ENCODE peak calls at places on chromosomes 3 and 15, in six cellular contexts. W, S, H, N, X and M are unnamed samples.

GRCh38 chr3:43858052-43858701 is 167.4 kb downstream of the ABHD5 start:
- DNase-seq in W (no peak), S (peak), H (no peak), N (no peak), X (no peak), M (no peak)

GRCh38 chr3:65793495-65794200 is 245.1 kb downstream of the MAGI1 start:
- DNase-seq in W (no peak), S (no peak), H (no peak), N (no peak), X (no peak), M (no peak)

GRCh38 chr15:81221449-81221848 is 24.8 kb downstream of the IL16 start:
- DNase-seq in W (no peak), S (no peak), H (no peak), N (peak), X (no peak), M (peak)

GRCh38 chr3:172135185-172135584 is 95.8 kb downstream of the FNDC3B start:
- DNase-seq in W (no peak), S (no peak), H (no peak), N (peak), X (no peak), M (no peak)

GRCh38 chr3:37096292-37096691 is 78.1 kb downstream of the LRRFIP2 start:
- DNase-seq in W (no peak), S (peak), H (no peak), N (peak), X (no peak), M (no peak)

GRCh38 chr3:99659032-99659431 is 20.6 kb downstream of the COL8A1 start:
- DNase-seq in W (no peak), S (peak), H (no peak), N (peak), X (peak), M (peak)

GRCh38 chr3:152295834-152296233 is 27.1 kb downstream of the MBNL1 start:
- DNase-seq in W (no peak), S (no peak), H (no peak), N (no peak), X (no peak), M (no peak)

GRCh38 chr3:67947808-67948508 is 293.5 kb upstream of the SUCLG2 start:
- DNase-seq in W (peak), S (no peak), H (no peak), N (no peak), X (no peak), M (no peak)

GRCh38 chr3:3765661-3766060 is 33.6 kb upstream of the LRRN1 start:
- DNase-seq in W (no peak), S (no peak), H (no peak), N (no peak), X (no peak), M (no peak)

GRCh38 chr3:58562498-58562897 is 14.7 kb downstream of the FAM107A start:
- DNase-seq in W (no peak), S (no peak), H (no peak), N (no peak), X (no peak), M (peak)

GRCh38 chr3:126293370-126294082 is 63.7 kb downstream of the KLF15 start:
- DNase-seq in W (no peak), S (no peak), H (no peak), N (peak), X (peak), M (peak)

GRCh38 chr3:29186982-29187718 is 93.7 kb upstream of the RBMS3 start:
- DNase-seq in W (no peak), S (peak), H (no peak), N (peak), X (no peak), M (no peak)

GRCh38 chr3:168036654-168037419 is 58.9 kb downstream of the GOLIM4 start:
- DNase-seq in W (no peak), S (no peak), H (no peak), N (no peak), X (no peak), M (no peak)

GRCh38 chr3:18389108-18389733 is 35.9 kb downstream of the SATB1 start:
- DNase-seq in W (no peak), S (no peak), H (no peak), N (peak), X (no peak), M (no peak)

GRCh38 chr15:72154316-72154715 is 36.1 kb downstream of the SENP8 start:
- DNase-seq in W (no peak), S (no peak), H (no peak), N (no peak), X (no peak), M (no peak)

GRCh38 chr3:160999268-160999667 is 105.9 kb downstream of the B3GALNT1 start:
- DNase-seq in W (no peak), S (no peak), H (no peak), N (no peak), X (no peak), M (no peak)

GRCh38 chr15:38195191-38195901 is 57.3 kb upstream of the SPRED1 start:
- DNase-seq in W (no peak), S (no peak), H (no peak), N (no peak), X (no peak), M (no peak)

GRCh38 chr3:49244589-49245205 is 32.3 kb downstream of the C3orf62 start:
- DNase-seq in W (no peak), S (no peak), H (no peak), N (no peak), X (no peak), M (peak)

DNA sequence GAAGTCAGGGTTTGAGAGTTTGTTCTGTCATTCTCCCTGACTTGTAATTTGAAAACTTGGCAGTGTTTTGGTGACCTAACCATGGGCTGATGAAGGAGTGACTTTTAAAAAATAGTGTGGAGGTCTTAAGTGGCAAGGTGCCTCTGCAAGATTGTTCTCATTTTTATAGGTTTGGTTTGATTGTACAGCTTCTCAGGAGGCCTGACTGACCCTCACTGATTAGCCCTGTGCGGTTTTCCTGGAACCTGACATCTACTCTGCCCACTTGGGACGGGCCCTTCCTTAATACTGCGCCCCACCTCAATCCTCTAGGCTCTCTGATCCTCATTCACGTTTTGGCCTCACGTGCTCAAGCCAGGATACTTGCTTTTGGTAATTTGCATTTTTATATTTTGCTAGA is 2.8 kb downstream of the UBE2E1 start:
- DNase-seq in W (no peak), S (no peak), H (no peak), N (no peak), X (no peak), M (no peak)
- H3K4me3 ChIP-seq in W (no peak), S (no peak), H (no peak), N (peak), X (no peak), M (no peak)

GRCh38 chr3:179172546-179172945 is 24.4 kb downstream of the PIK3CA start:
- DNase-seq in W (no peak), S (no peak), H (no peak), N (no peak), X (no peak), M (no peak)
- H3K27ac ChIP-seq in W (no peak), S (no peak), H (no peak), N (no peak), X (no peak), M (no peak)

DNA sequence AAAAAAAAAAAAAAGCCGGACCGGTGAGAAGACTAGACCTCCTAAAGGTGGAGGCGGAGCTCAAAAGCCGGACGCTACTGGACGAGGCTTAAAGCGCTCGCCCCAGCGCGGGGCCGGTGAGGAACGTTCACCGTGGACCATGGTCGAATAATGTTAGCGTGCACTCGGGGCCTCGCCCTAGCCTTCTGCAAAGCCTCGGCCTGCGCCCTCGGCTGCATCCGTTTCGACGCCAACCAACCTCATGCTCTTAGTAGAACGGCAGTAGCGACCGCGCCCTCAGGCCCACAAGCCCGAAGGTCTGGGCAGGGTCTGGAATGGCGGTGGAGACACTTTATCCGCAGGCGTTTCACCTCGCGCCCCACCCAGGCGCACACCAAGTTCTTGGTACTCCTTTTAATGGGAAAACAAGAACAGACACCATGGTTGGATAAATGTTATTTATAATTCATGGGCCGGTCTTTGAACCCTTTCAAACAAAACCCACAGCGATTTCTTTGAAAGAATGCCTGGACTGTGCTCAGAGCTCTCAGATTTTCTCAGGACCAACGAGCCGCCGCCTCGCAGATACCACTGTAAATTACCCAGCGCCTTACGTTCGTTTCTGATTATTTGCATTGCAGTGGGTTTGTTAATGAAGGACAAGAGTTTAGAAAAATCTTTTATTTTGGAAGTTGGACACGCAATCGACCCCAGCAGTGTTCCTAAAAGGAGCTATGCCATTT is 1.3 kb upstream of the ISL2 start:
- DNase-seq in W (no peak), S (no peak), H (no peak), N (no peak), X (no peak), M (no peak)
- H3K4me3 ChIP-seq in W (peak), S (peak), H (no peak), N (no peak), X (no peak), M (no peak)

GRCh38 chr15:39270221-39270835 is 310.6 kb upstream of the THBS1 start:
- DNase-seq in W (no peak), S (no peak), H (no peak), N (no peak), X (no peak), M (no peak)
- H3K27ac ChIP-seq in W (no peak), S (peak), H (no peak), N (no peak), X (no peak), M (no peak)

DNA sequence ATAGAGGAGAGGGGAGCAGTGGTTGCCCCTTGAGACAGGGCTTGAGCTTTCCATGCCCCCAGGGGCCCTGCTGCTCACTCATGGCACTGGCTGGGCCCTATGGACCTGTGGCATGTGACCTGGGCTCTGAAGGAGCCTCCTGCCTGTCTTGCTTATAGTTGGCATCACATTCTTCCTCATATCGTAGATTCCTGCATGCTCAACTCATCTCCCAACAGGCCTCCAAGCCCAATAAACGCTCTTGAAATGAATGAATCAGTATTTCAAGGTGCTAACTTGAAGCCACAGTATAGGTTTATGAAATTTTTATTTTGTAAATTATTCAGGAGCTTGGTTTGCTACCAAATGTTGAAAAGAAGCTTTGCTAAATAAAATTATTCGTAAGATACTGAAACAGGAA is 93.3 kb upstream of the SLC7A14 start:
- DNase-seq in W (no peak), S (no peak), H (no peak), N (no peak), X (no peak), M (no peak)
- H3K4me3 ChIP-seq in W (no peak), S (no peak), H (no peak), N (no peak), X (no peak), M (no peak)

GRCh38 chr15:101020451-101020850 is 101.3 kb downstream of the LRRK1 start:
- DNase-seq in W (no peak), S (no peak), H (no peak), N (no peak), X (no peak), M (no peak)

GRCh38 chr15:101019351-101019750 is 100.2 kb downstream of the LRRK1 start:
- DNase-seq in W (no peak), S (no peak), H (no peak), N (no peak), X (no peak), M (no peak)

GRCh38 chr15:101016581-101016980 is 97.4 kb downstream of the LRRK1 start:
- DNase-seq in W (no peak), S (no peak), H (no peak), N (no peak), X (no peak), M (no peak)

GRCh38 chr15:101017041-101017754 is 98.0 kb downstream of the LRRK1 start:
- DNase-seq in W (no peak), S (no peak), H (no peak), N (no peak), X (no peak), M (no peak)

DNA sequence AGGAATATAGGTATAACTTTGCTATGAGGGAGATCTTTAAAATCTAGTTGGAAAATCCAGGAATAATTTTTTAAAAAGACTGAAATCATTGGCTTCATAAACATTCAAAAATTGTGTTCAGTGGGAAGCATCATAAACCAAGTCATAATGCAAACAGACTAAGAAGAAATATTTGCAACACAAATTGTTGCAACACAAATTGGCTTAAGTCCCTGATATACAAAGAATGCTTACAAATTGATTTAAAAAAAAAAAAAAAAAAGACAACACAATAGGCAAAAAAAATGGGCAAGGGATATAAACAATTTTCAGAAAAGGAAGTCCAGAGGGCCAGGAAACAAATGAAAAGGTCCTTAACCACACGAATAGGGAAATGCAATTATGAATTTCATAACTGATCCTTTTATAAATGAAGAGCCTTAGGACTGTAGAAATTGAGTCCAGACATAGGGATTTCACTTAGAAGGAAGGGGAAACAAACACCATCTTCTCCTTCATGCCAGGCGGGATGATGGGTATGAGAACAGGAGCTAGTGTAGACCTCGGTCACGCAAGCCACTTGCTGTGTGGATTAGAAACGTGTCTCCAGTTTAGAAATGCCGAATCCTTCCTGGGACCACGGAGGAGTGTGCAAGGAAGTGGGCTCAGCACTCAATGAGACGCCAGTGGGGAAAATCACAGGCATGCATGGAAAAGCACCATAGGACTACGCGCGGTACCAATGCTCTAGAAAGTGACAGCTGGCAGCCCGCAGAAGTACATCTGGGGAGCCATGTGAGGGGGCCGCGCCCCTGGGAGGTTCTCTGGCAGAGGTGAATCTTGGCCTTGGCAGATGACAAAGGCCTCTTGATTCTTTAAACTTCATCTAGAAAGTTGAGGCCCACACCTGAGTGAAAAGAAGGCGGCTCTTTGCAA is 99.0 kb downstream of the LRRK1 start:
- DNase-seq in W (no peak), S (no peak), H (no peak), N (peak), X (no peak), M (no peak)
- H3K27ac ChIP-seq in W (no peak), S (no peak), H (no peak), N (no peak), X (no peak), M (no peak)

GRCh38 chr15:96352594-96353377 is 22.3 kb downstream of the NR2F2 start:
- DNase-seq in W (no peak), S (no peak), H (no peak), N (no peak), X (no peak), M (no peak)

GRCh38 chr15:96350321-96350720 is 19.8 kb downstream of the NR2F2 start:
- DNase-seq in W (no peak), S (no peak), H (no peak), N (no peak), X (no peak), M (peak)

GRCh38 chr15:96350884-96351639 is 20.6 kb downstream of the NR2F2 start:
- DNase-seq in W (no peak), S (no peak), H (no peak), N (no peak), X (no peak), M (peak)

GRCh38 chr15:96353378-96353930 is 23.0 kb downstream of the NR2F2 start:
- DNase-seq in W (no peak), S (no peak), H (no peak), N (no peak), X (no peak), M (no peak)

GRCh38 chr15:96351801-96352593 is 21.5 kb downstream of the NR2F2 start:
- DNase-seq in W (no peak), S (no peak), H (no peak), N (no peak), X (no peak), M (peak)
- H3K4me3 ChIP-seq in W (no peak), S (no peak), H (no peak), N (no peak), X (no peak), M (peak)

DNA sequence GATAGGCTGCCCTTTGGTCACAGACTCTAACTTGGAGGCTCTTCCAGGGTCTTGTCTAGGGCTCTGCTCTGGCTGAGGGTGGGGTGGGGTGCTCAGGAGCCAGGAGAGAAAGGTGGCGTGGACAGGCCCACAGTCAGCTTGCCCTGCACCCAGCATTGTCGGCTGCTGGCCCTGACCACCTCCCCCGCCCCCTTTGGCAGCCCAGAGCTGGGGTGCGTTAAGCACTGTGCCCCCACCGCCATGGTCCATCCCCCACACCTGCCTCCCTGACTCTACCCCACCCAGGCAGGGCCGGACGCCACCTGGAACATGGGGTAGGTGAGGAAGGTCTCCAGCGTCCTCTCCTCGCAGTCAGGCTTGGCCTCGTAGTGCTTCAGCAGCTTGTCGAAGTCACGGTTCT is 58.8 kb downstream of the RASGRF1 start:
- DNase-seq in W (no peak), S (no peak), H (no peak), N (no peak), X (no peak), M (no peak)
- H3K27ac ChIP-seq in W (no peak), S (no peak), H (no peak), N (no peak), X (no peak), M (no peak)

GRCh38 chr3:71542548-71543370 is 40.8 kb downstream of the FOXP1 start:
- DNase-seq in W (no peak), S (peak), H (no peak), N (peak), X (peak), M (peak)
- H3K4me3 ChIP-seq in W (no peak), S (peak), H (no peak), N (no peak), X (peak), M (peak)

DNA sequence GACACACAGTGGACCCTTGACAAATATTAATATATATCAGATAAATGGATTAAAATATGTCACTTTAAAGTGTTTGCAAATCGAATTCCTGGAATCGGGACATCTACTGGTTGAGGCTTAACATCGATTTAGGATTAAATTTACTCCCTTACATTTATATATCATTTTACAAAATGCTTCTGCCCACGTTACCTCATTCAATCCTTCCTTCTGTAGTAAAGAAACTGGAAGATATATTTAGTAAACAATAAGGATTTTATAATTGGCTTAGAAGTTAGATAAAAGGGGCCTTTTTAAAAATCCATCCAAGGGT is 1.3 kb downstream of the CLPX start:
- DNase-seq in W (no peak), S (no peak), H (no peak), N (no peak), X (no peak), M (no peak)
- H3K27ac ChIP-seq in W (peak), S (peak), H (peak), N (peak), X (peak), M (peak)